ENCODE peak calls at places on chromosomes 5 and 9, in seven cellular contexts. W, R, I, B, O, G and L are unnamed samples.

GRCh38 chr5:150670275-150670960 is 9.4 kb downstream of the MYOZ3 start:
- DNase-seq in W (no peak), R (no peak), I (no peak), B (no peak), O (no peak), G (no peak), L (no peak)

GRCh38 chr9:36566813-36567217 is 5.9 kb upstream of the MELK start:
- DNase-seq in W (no peak), R (no peak), I (peak), B (no peak), O (peak), G (no peak), L (no peak)

GRCh38 chr5:94788527-94788926 is 170.1 kb downstream of the SLF1 start:
- DNase-seq in W (no peak), R (no peak), I (no peak), B (no peak), O (no peak), G (no peak), L (no peak)

GRCh38 chr9:126957687-126958053 is 43.1 kb downstream of the RALGPS1 start:
- DNase-seq in W (no peak), R (no peak), I (peak), B (no peak), O (no peak), G (no peak), L (no peak)

GRCh38 chr5:149268928-149269557 is 2.6 kb upstream of the AFAP1L1 start:
- DNase-seq in W (peak), R (no peak), I (peak), B (peak), O (no peak), G (no peak), L (no peak)

GRCh38 chr9:7315746-7316457 is 483.7 kb downstream of the DMAC1 start:
- DNase-seq in W (no peak), R (no peak), I (peak), B (no peak), O (no peak), G (no peak), L (no peak)

GRCh38 chr5:154321546-154321945 is 124.3 kb upstream of the SAP30L start:
- DNase-seq in W (no peak), R (no peak), I (no peak), B (no peak), O (no peak), G (no peak), L (no peak)

GRCh38 chr5:1330847-1331831 is 13.8 kb downstream of the CLPTM1L start:
- DNase-seq in W (no peak), R (no peak), I (peak), B (no peak), O (no peak), G (no peak), L (no peak)

GRCh38 chr5:5017827-5018559 is 122.1 kb upstream of the ADAMTS16 start:
- DNase-seq in W (no peak), R (no peak), I (no peak), B (no peak), O (no peak), G (no peak), L (no peak)

GRCh38 chr9:113628621-113629020 is 165.1 kb downstream of the RGS3 start:
- DNase-seq in W (no peak), R (no peak), I (peak), B (no peak), O (no peak), G (no peak), L (no peak)

GRCh38 chr5:6772886-6773285 is 59.7 kb downstream of the TENT4A start:
- DNase-seq in W (no peak), R (no peak), I (no peak), B (no peak), O (peak), G (no peak), L (no peak)

GRCh38 chr5:160118349-160119141 is 705 bp downstream of the PWWP2A start:
- DNase-seq in W (peak), R (peak), I (peak), B (peak), O (peak), G (peak), L (no peak)

GRCh38 chr5:172816887-172817418 is 17.1 kb upstream of the ERGIC1 start:
- DNase-seq in W (no peak), R (no peak), I (peak), B (no peak), O (peak), G (no peak), L (no peak)

GRCh38 chr5:80109549-80110478 is 74.7 kb downstream of the THBS4 start:
- DNase-seq in W (no peak), R (no peak), I (no peak), B (no peak), O (no peak), G (no peak), L (no peak)

GRCh38 chr5:174119386-174119785 is 73.9 kb downstream of the NSG2 start:
- DNase-seq in W (no peak), R (no peak), I (no peak), B (no peak), O (peak), G (no peak), L (no peak)

GRCh38 chr9:121767176-121767769 is 115.8 kb downstream of the DAB2IP start:
- DNase-seq in W (no peak), R (no peak), I (no peak), B (no peak), O (no peak), G (no peak), L (no peak)

GRCh38 chr5:73122875-73123810 is 2.8 kb downstream of the TMEM171 start:
- DNase-seq in W (no peak), R (no peak), I (peak), B (no peak), O (no peak), G (no peak), L (peak)

GRCh38 chr5:62001640-62002039 is 304.4 kb upstream of the KIF2A start:
- DNase-seq in W (no peak), R (no peak), I (peak), B (no peak), O (no peak), G (no peak), L (no peak)

GRCh38 chr9:121154782-121155181 is 46.9 kb downstream of the RAB14 start:
- DNase-seq in W (no peak), R (no peak), I (peak), B (no peak), O (no peak), G (no peak), L (no peak)

GRCh38 chr5:172414618-172415599 is 39.4 kb downstream of the SH3PXD2B start:
- DNase-seq in W (no peak), R (no peak), I (peak), B (no peak), O (no peak), G (no peak), L (no peak)

GRCh38 chr5:160009591-160009989 is 651 bp downstream of the TTC1 start:
- DNase-seq in W (no peak), R (no peak), I (no peak), B (no peak), O (no peak), G (no peak), L (no peak)

GRCh38 chr5:134226441-134227192 is 744 bp upstream of the PPP2CA start:
- DNase-seq in W (no peak), R (no peak), I (peak), B (peak), O (no peak), G (no peak), L (no peak)

GRCh38 chr9:107471562-107471961 is 18.0 kb downstream of the KLF4 start:
- DNase-seq in W (no peak), R (no peak), I (no peak), B (no peak), O (no peak), G (no peak), L (no peak)

GRCh38 chr5:181059297-181060230 is 19.5 kb downstream of the BTNL9 start:
- DNase-seq in W (no peak), R (no peak), I (no peak), B (no peak), O (no peak), G (no peak), L (no peak)

GRCh38 chr5:139251281-139251687 is 42.3 kb upstream of the MATR3 start:
- DNase-seq in W (peak), R (no peak), I (no peak), B (no peak), O (no peak), G (no peak), L (no peak)

GRCh38 chr9:107637421-107638420 is 148.2 kb upstream of the KLF4 start:
- DNase-seq in W (no peak), R (no peak), I (peak), B (peak), O (peak), G (no peak), L (peak)